ENCODE peak calls at places on chromosomes 16 and 17, in five cellular contexts. J is A549, A is IMR-90, D is ovary, Z is lower leg skin. S is an unnamed sample.

GRCh38 chr17:7839199-7839889 is 5.3 kb downstream of the KDM6B start:
- DNase-seq in J (no peak), A (no peak), D (peak; percentile 36), Z (no peak), S (peak; percentile 67)

GRCh38 chr17:80650751-80651173 is 106.1 kb downstream of the RPTOR start:
- DNase-seq in J (no peak), A (no peak), D (no peak), Z (no peak), S (no peak)

GRCh38 chr17:14737984-14738651 is 437.2 kb downstream of the HS3ST3B1 start:
- DNase-seq in J (peak; percentile 99), A (peak; percentile 99), D (no peak), Z (peak; percentile 71), S (peak; percentile 75)

GRCh38 chr17:71633391-71633849 is 487.4 kb upstream of the SOX9 start:
- DNase-seq in J (peak; percentile 52), A (peak; percentile 92), D (no peak), Z (peak; percentile 18), S (no peak)

GRCh38 chr17:55769625-55770000 is 18.8 kb downstream of the PCTP start:
- DNase-seq in J (peak; percentile 12), A (peak; percentile 87), D (peak; percentile 32), Z (peak; percentile 63), S (no peak)

GRCh38 chr16:56262148-56262878 is 71.0 kb downstream of the GNAO1 start:
- DNase-seq in J (no peak), A (no peak), D (no peak), Z (no peak), S (no peak)

GRCh38 chr16:51261919-51262318 is 110.8 kb upstream of the SALL1 start:
- DNase-seq in J (no peak), A (no peak), D (no peak), Z (no peak), S (no peak)

GRCh38 chr17:11264183-11264871 is 23.3 kb downstream of the SHISA6 start:
- DNase-seq in J (peak; percentile 49), A (no peak), D (no peak), Z (no peak), S (no peak)

GRCh38 chr17:38719943-38720641 is 10.0 kb upstream of the CISD3 start:
- DNase-seq in J (no peak), A (no peak), D (no peak), Z (no peak), S (no peak)

GRCh38 chr17:48617515-48618365 is 2.6 kb upstream of the HOXB8 start:
- DNase-seq in J (no peak), A (no peak), D (no peak), Z (no peak), S (no peak)

GRCh38 chr17:74528491-74529199 is 2.6 kb downstream of the CD300LB start:
- DNase-seq in J (no peak), A (no peak), D (no peak), Z (no peak), S (peak; percentile 83)

GRCh38 chr16:30458561-30459394 is 13.1 kb upstream of the SEPHS2 start:
- DNase-seq in J (no peak), A (no peak), D (no peak), Z (no peak), S (peak; percentile 82)

GRCh38 chr16:17125671-17126070 is 345.1 kb downstream of the XYLT1 start:
- DNase-seq in J (no peak), A (peak; percentile 49), D (no peak), Z (no peak), S (no peak)

GRCh38 chr17:46947236-46947635 is 24.3 kb downstream of the GOSR2 start:
- DNase-seq in J (no peak), A (no peak), D (no peak), Z (no peak), S (no peak)

GRCh38 chr16:64730261-64730660 is 391.6 kb downstream of the CDH11 start:
- DNase-seq in J (no peak), A (peak; percentile 3), D (no peak), Z (no peak), S (no peak)

GRCh38 chr16:1770328-1771071 is 843 bp downstream of the NME3 start:
- DNase-seq in J (peak; percentile 51), A (peak; percentile 47), D (peak; percentile 75), Z (no peak), S (peak; percentile 40)

GRCh38 chr16:83002351-83003334 is 375.9 kb downstream of the CDH13 start:
- DNase-seq in J (no peak), A (peak; percentile 54), D (no peak), Z (no peak), S (no peak)

GRCh38 chr17:27485125-27485524 is 28.9 kb downstream of the KSR1 start:
- DNase-seq in J (no peak), A (no peak), D (no peak), Z (no peak), S (no peak)

GRCh38 chr17:17042851-17043667 is 802 bp downstream of the MPRIP start:
- DNase-seq in J (no peak), A (peak; percentile 66), D (peak; percentile 31), Z (no peak), S (peak; percentile 86)

GRCh38 chr17:79917902-79918484 is 78.8 kb upstream of the CBX4 start:
- DNase-seq in J (no peak), A (no peak), D (no peak), Z (no peak), S (no peak)

GRCh38 chr16:88194397-88195020 is 188.2 kb upstream of the ZNF469 start:
- DNase-seq in J (no peak), A (peak; percentile 22), D (peak; percentile 81), Z (peak; percentile 72), S (no peak)

GRCh38 chr16:66717112-66717675 is 20.7 kb upstream of the CMTM4 start:
- DNase-seq in J (peak; percentile 51), A (peak; percentile 88), D (peak; percentile 42), Z (no peak), S (no peak)

DNA sequence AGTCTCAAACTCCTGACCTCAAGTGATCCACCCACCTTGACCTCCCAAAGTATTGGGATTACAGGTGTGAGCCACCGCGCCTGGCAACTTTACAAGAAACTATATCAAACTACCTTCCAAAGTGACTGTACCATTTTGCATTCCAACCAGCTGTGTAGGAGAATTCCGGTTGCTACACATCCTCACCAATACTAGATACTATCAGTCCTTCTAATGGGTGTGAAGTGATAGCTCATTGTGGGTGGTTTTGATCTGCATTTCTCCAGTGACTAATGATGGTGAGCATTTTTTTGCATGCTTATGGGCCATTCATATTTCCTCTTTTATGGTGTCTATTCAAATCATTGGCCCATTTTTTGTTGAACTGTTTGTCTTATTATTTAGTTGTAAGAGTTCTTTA is 37.7 kb downstream of the SCNN1B start:
- DNase-seq in J (no peak), A (no peak), D (no peak), Z (no peak), S (no peak)
- TF ChIP-seq POLR2A in J (no peak), A (no peak), D (no peak), Z (no peak), S (no peak)

GRCh38 chr17:78734841-78735641 is 47.0 kb downstream of the CYTH1 start:
- DNase-seq in J (no peak), A (no peak), D (no peak), Z (no peak), S (no peak)

GRCh38 chr17:78738245-78738644 is 43.8 kb downstream of the CYTH1 start:
- DNase-seq in J (no peak), A (no peak), D (no peak), Z (no peak), S (no peak)

GRCh38 chr17:78736526-78737079 is 45.5 kb downstream of the CYTH1 start:
- DNase-seq in J (peak; percentile 92), A (no peak), D (no peak), Z (peak; percentile 86), S (peak; percentile 39)

GRCh38 chr17:78737332-78737731 is 44.7 kb downstream of the CYTH1 start:
- DNase-seq in J (peak; percentile 60), A (peak; percentile 83), D (no peak), Z (no peak), S (no peak)

DNA sequence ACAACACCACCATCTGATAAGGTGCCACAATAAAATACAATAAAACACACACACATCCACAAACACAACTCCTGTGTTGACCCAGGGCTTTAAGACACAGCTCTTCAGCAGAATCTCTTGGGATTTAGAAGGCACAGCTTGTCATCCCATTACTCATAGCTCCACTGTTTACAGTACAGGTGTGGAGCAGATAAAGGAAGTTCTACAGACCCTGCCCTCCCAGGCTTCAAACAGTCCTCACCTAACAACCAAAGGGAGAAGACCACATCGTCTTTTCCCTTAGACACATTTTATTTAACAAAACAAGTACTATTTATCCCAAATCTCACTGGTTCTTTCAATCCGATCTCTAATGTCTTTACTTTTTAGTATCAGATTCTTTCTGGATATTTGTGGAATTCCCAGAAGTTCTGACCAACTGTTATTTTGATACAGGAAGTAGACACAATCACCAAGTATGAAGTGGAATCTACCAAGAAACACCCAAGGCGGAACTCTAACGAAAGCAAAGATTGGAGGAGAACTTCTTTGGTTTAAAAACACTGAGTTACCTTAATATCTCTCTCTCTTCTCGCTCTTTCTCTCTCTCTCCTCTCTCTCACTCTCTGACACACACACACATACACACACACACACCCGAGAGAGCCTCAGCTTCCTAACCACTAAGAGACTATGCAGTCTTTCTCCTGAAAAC is 46.1 kb downstream of the CYTH1 start:
- DNase-seq in J (peak; percentile 49), A (no peak), D (no peak), Z (no peak), S (no peak)
- TF ChIP-seq POLR2A in J (no peak), A (no peak), D (no peak), Z (no peak), S (peak; percentile 28)

GRCh38 chr16:79172306-79172705 is 428.2 kb downstream of the MAF start:
- DNase-seq in J (no peak), A (no peak), D (no peak), Z (no peak), S (no peak)
- TF ChIP-seq POLR2A in J (no peak), A (no peak), D (no peak), Z (no peak), S (no peak)

GRCh38 chr16:85290626-85291301 is 178.5 kb upstream of the CIBAR2 start:
- DNase-seq in J (no peak), A (no peak), D (no peak), Z (no peak), S (no peak)

GRCh38 chr16:85289760-85290625 is 177.7 kb upstream of the CIBAR2 start:
- DNase-seq in J (no peak), A (no peak), D (no peak), Z (no peak), S (no peak)

GRCh38 chr16:85288869-85289660 is 176.8 kb upstream of the CIBAR2 start:
- DNase-seq in J (no peak), A (no peak), D (no peak), Z (no peak), S (no peak)

GRCh38 chr16:85293899-85294642 is 181.8 kb upstream of the CIBAR2 start:
- DNase-seq in J (no peak), A (no peak), D (no peak), Z (no peak), S (no peak)

DNA sequence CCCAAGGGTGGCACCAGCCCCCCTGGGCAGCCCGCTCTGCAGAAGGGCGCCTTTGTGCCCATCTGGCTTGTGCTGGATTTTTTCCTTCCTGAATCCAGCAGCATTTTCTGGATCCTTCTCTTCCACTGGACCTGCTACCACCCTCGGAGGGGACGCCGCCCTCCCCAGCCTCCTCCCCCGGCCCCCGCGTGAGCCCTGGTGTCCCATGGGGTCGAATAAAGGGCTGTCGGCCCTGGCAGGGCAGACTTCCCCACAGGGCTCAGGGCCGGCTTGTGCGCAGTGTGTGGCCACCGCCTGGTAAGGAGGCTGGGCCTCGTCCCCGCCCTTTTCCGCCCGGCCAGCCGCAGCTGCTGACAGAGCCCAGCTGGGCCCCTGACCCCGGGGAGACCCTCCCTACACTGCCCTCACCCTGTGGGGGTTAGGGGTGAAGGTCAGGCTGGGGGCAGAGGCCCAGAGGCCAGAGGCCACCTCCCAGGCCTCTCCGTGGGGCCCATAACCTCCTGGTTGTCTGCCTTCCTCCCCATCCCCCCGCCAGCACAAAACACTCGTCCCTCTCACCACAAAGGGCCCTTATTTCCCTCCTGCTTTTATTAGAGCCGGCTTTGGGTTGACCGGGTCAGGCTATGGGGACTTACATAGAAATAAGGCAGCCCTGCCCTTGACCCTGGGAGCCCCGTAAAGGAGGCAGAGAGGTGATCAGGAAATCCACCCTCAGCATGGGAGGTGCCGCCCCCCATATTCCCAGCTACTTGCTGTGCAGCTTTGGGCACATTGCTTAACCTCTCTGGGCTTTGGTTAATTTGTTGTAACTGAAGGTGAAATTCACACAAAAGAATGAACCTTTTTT is 179.3 kb upstream of the CIBAR2 start:
- DNase-seq in J (no peak), A (no peak), D (no peak), Z (no peak), S (peak; percentile 89)
- TF ChIP-seq POLR2A in J (no peak), A (no peak), D (no peak), Z (no peak), S (no peak)

S was measured in upper lobe of left lung.